ENCODE peak calls at places on chromosomes 13 and 19, in seven cellular contexts. I, R, U, K, H, N and S are unnamed samples.

GRCh38 chr19:489418-490196 is 6.7 kb upstream of the MADCAM1 start:
- DNase-seq in H (no peak), R (no peak), I (no peak), K (no peak), N (peak), U (peak), S (peak)

GRCh38 chr13:48232420-48233096 is 448 bp upstream of the ITM2B start:
- DNase-seq in R (no peak), I (no peak), U (no peak), K (no peak), N (peak), H (no peak), S (no peak)

GRCh38 chr13:20460744-20461143 is 64.9 kb downstream of the CRYL1 start:
- DNase-seq in I (no peak), N (no peak), U (no peak), H (no peak), R (no peak), K (no peak), S (no peak)

GRCh38 chr19:41915248-41916032 is 12.8 kb downstream of the ERFL start:
- DNase-seq in K (no peak), H (no peak), N (no peak), U (no peak), R (no peak), I (no peak), S (no peak)

GRCh38 chr13:76754414-76754813 is 131.8 kb downstream of the KCTD12 start:
- DNase-seq in R (no peak), H (no peak), N (no peak), I (no peak), U (no peak), K (no peak), S (no peak)

GRCh38 chr13:48210178-48210577 is 22.8 kb upstream of the ITM2B start:
- DNase-seq in K (no peak), H (no peak), I (no peak), U (no peak), N (no peak), R (no peak), S (no peak)

GRCh38 chr19:54114340-54114826 is 1.1 kb downstream of the TFPT start:
- DNase-seq in N (no peak), H (no peak), U (peak), R (no peak), K (no peak), I (no peak), S (no peak)

GRCh38 chr19:17686592-17687042 is 1.5 kb downstream of the UNC13A start:
- DNase-seq in K (peak), R (no peak), N (no peak), U (peak), H (no peak), I (no peak), S (no peak)

GRCh38 chr13:27775943-27776342 is 16.3 kb upstream of the GSX1 start:
- DNase-seq in U (no peak), N (no peak), H (no peak), I (no peak), R (no peak), K (no peak), S (no peak)

GRCh38 chr13:23510979-23511735 is 59.1 kb upstream of the TNFRSF19 start:
- DNase-seq in N (peak), H (no peak), U (no peak), R (peak), K (no peak), I (peak), S (no peak)

GRCh38 chr13:98677398-98677797 is 75.1 kb downstream of the SLC15A1 start:
- DNase-seq in U (no peak), H (no peak), R (no peak), N (no peak), K (no peak), I (no peak), S (no peak)

GRCh38 chr19:1050989-1051788 is 11.3 kb downstream of the ABCA7 start:
- DNase-seq in R (no peak), I (no peak), U (no peak), N (no peak), H (no peak), K (no peak), S (no peak)

GRCh38 chr19:56690668-56691067 is 19.1 kb upstream of the ZNF835 start:
- DNase-seq in N (no peak), U (no peak), K (no peak), R (no peak), H (no peak), I (no peak), S (no peak)

GRCh38 chr19:1229837-1230584 is 7.8 kb downstream of the CBARP start:
- DNase-seq in N (no peak), R (no peak), K (no peak), H (no peak), I (no peak), U (no peak), S (no peak)

GRCh38 chr13:96090240-96091101 is 564 bp downstream of the HS6ST3 start:
- DNase-seq in U (peak), K (no peak), R (peak), N (no peak), H (no peak), I (no peak), S (peak)

GRCh38 chr13:52599037-52599852 is 43.0 kb upstream of the HNRNPA1L2 start:
- DNase-seq in U (no peak), N (no peak), I (no peak), K (no peak), H (no peak), R (no peak), S (no peak)

GRCh38 chr13:79455331-79455730 is 25.6 kb upstream of the NDFIP2 start:
- DNase-seq in H (no peak), N (no peak), R (no peak), I (no peak), K (no peak), U (no peak), S (no peak)

GRCh38 chr13:43348397-43348796 is 325.0 kb downstream of the DNAJC15 start:
- DNase-seq in H (no peak), N (no peak), K (no peak), U (no peak), R (no peak), I (no peak), S (no peak)

GRCh38 chr19:3692141-3693029 is 7.9 kb downstream of the PIP5K1C start:
- DNase-seq in I (no peak), K (peak), N (no peak), H (no peak), R (no peak), U (peak), S (peak)

GRCh38 chr19:871446-872265 is 12.2 kb downstream of the CFD start:
- DNase-seq in U (peak), H (no peak), K (peak), R (no peak), N (peak), I (no peak), S (no peak)

GRCh38 chr19:33535176-33535575 is 13.6 kb upstream of the PEPD start:
- DNase-seq in K (no peak), I (no peak), N (no peak), H (no peak), U (no peak), R (no peak), S (no peak)

GRCh38 chr19:51034704-51035103 is at the start of gene KLK12:
- DNase-seq in U (no peak), R (no peak), H (no peak), I (no peak), N (no peak), K (no peak), S (no peak)

GRCh38 chr19:2034729-2035589 is 16.1 kb downstream of the MKNK2 start:
- DNase-seq in I (no peak), K (peak), N (no peak), U (peak), R (no peak), H (peak), S (peak)

GRCh38 chr13:20118268-20119140 is 42.3 kb downstream of the GJA3 start:
- DNase-seq in I (no peak), H (no peak), N (no peak), K (peak), U (peak), R (no peak), S (peak)

GRCh38 chr19:13060233-13060963 is 42.3 kb downstream of the LYL1 start:
- DNase-seq in U (peak), R (no peak), H (no peak), I (no peak), K (no peak), N (peak), S (no peak)

GRCh38 chr13:98202026-98202425 is 25.0 kb upstream of the RNF113B start:
- DNase-seq in I (peak), R (no peak), N (peak), U (no peak), K (no peak), H (no peak), S (no peak)

GRCh38 chr13:100533588-100534041 is 55.0 kb downstream of the GGACT start:
- DNase-seq in H (no peak), K (no peak), U (no peak), N (peak), R (no peak), I (no peak), S (no peak)

GRCh38 chr19:2332341-2333026 is 4.0 kb downstream of the SPPL2B start:
- DNase-seq in H (no peak), R (peak), N (no peak), U (no peak), K (no peak), I (peak), S (peak)

GRCh38 chr13:38908574-38908973 is 82.1 kb downstream of the STOML3 start:
- DNase-seq in U (no peak), N (no peak), H (no peak), R (no peak), K (no peak), I (no peak), S (no peak)

GRCh38 chr13:104021806-104022397 is 955.7 kb upstream of the SLC10A2 start:
- DNase-seq in I (no peak), K (no peak), H (no peak), U (no peak), N (no peak), R (no peak), S (no peak)

GRCh38 chr19:8321760-8322637 is 703 bp downstream of the RPS28 start:
- DNase-seq in U (no peak), R (no peak), N (no peak), H (no peak), I (no peak), K (peak), S (no peak)

GRCh38 chr19:8322638-8322997 is 1.3 kb downstream of the RPS28 start:
- DNase-seq in U (no peak), H (no peak), I (no peak), R (no peak), N (no peak), K (peak), S (no peak)

GRCh38 chr19:8321067-8321759 is at the start of the genes NDUFA7 and RPS28:
- DNase-seq in I (peak), K (peak), U (peak), R (peak), N (peak), H (peak), S (peak)

GRCh38 chr19:8319807-8320520 is 1.2 kb downstream of the NDUFA7 start:
- DNase-seq in U (no peak), I (no peak), H (no peak), N (peak), K (no peak), R (no peak), S (no peak)

DNA sequence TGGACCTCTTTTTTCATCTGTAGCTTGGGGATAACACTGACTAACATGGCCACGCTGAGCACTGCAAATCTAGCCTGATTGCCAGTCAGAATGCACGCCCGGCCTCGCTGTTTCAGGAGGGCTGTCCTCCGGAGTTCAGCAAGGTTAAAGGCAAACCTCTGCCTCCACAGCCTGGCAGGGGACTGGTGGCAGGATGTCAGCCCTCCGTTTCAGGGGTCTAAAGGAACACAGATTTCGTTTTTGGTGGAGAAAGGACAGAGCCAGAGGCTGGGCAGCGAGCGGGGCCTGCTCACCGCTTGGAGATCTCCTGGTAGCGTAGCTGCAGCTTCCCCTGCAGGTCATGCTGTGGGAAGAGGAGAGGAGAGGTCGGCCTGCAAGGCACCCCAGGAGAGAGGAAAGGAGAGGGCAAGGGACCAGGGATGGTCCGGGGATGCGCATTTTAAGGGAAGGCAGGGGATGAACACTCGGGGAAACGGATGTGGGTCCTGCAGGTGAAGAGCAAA is 560 bp downstream of the NDUFA7 start:
- DNase-seq in I (no peak), R (no peak), H (no peak), N (peak), K (peak), U (no peak), S (no peak)
- TF ChIP-seq TAF1 in I (no peak), R (no peak), H (no peak), N (no peak), K (no peak), U (no peak), S (no peak)

DNA sequence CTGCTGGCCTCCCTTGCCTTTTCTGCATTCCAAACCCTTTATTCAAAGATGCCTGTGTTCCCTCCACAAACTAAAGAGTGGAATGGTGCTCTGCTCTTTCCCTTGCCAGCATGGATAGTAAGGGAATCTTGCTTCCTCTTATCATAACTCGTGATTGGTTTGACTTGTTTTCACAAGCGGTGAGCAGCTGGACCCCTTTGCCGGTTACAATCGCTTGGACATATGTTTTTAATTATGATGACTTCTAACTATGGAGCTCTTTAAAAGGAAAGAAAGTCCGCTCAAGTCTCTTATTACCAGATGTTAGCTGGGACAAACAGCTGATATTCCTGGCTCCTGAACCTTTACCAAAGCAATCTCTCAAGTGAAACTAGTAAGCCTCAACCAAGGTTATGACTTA is 1094.7 kb downstream of the UQCRFS1 start:
- DNase-seq in N (no peak), H (no peak), K (no peak), I (no peak), R (no peak), U (no peak), S (no peak)
- TF ChIP-seq TAF1 in N (no peak), H (no peak), K (no peak), I (no peak), R (no peak), U (no peak), S (no peak)

GRCh38 chr13:113935081-113935511 is 38.8 kb downstream of the C13orf46 start:
- DNase-seq in H (no peak), N (no peak), K (no peak), R (no peak), I (no peak), U (peak), S (no peak)

GRCh38 chr13:113936166-113936565 is 37.7 kb downstream of the C13orf46 start:
- DNase-seq in U (peak), N (no peak), I (no peak), H (no peak), R (no peak), K (no peak), S (no peak)

GRCh38 chr13:113934576-113934975 is 39.3 kb downstream of the C13orf46 start:
- DNase-seq in H (no peak), I (no peak), R (no peak), N (no peak), K (no peak), U (peak), S (no peak)

GRCh38 chr13:113936566-113936965 is 37.3 kb downstream of the C13orf46 start:
- DNase-seq in N (no peak), K (no peak), R (no peak), U (no peak), I (no peak), H (no peak), S (no peak)

DNA sequence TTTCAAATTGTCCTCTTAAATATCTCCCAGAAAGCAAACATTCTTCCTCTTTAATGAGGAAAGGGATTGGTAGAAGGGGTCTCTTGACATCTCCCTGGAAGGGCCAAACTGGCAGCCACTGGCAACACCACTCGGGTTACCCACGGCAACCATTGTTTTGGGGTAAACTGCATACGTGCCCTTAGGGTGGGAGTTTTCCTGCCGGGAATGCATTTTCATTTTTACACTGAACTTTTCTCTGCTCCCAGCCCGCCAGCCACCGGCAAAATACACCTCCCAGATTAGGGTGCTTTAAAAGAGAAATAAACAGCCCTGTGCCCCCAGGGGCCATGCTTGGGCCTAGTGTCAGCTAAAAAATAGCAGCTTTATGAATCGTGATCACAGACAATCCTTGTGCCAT is 38.4 kb downstream of the C13orf46 start:
- DNase-seq in H (no peak), I (no peak), U (peak), K (no peak), R (no peak), N (no peak), S (no peak)
- TF ChIP-seq TAF1 in H (no peak), I (no peak), U (no peak), K (no peak), R (no peak), N (no peak), S (no peak)

GRCh38 chr19:15210323-15210774 is 9.6 kb upstream of the NOTCH3 start:
- DNase-seq in N (peak), I (no peak), K (no peak), U (no peak), H (no peak), R (no peak), S (no peak)
- TF ChIP-seq TAF1 in N (no peak), I (no peak), K (no peak), U (no peak), H (no peak), R (no peak), S (no peak)

DNA sequence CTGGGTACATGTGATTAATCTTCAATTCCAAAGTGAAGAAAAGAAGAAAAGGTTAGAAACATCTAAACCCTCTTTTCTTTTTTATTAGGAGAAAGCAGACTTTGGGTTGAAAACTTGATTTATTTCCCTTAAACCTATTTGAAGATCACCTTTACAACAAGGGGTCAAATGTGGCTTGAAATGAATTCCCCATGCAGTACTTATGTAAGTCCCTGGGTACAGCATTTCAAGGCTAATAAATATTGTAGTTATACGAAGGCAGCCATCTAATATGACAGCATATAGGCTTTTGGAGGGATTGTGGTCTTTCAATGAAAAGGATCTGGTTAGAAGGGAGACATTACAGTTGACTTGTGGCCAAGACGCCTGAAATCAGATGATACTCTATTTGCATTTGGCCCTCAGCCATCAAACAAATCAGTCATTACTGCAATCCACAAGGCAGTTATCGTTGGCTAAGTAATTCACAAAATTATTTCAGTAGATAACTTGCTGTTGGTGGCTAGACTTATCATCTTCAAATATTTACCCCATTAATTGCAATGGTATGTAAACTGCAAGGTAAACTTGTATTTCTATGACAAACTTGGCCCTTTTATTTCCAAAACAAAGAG is 242.7 kb downstream of the DCLK1 start:
- DNase-seq in K (no peak), U (peak), R (no peak), H (no peak), N (no peak), I (no peak), S (no peak)
- TF ChIP-seq TAF1 in K (no peak), U (no peak), R (no peak), H (no peak), N (no peak), I (no peak), S (no peak)

GRCh38 chr19:39472746-39473442 is 7.7 kb upstream of the TIMM50 start:
- DNase-seq in I (no peak), K (no peak), U (no peak), N (no peak), R (no peak), H (no peak), S (no peak)

GRCh38 chr19:39471756-39472536 is 8.7 kb upstream of the TIMM50 start:
- DNase-seq in I (no peak), R (no peak), N (no peak), U (no peak), K (no peak), H (no peak), S (no peak)

GRCh38 chr19:39473443-39473960 is 7.1 kb upstream of the TIMM50 start:
- DNase-seq in K (no peak), H (no peak), R (no peak), U (no peak), I (no peak), N (no peak), S (no peak)

GRCh38 chr19:39475748-39476147 is 4.9 kb upstream of the TIMM50 start:
- DNase-seq in K (no peak), N (no peak), H (no peak), U (no peak), R (no peak), I (no peak), S (no peak)

GRCh38 chr19:39474139-39474620 is 6.5 kb upstream of the TIMM50 start:
- DNase-seq in K (peak), R (peak), H (no peak), N (peak), U (peak), I (no peak), S (peak)
- TF ChIP-seq TAF1 in K (no peak), R (no peak), H (no peak), N (no peak), U (no peak), I (no peak), S (no peak)